ENCODE peak calls at places on chromosomes 11 and 22, in ten cellular contexts. X is sigmoid colon, T is H1, K is HepG2, J is GM12878, B is K562, U is transverse colon, O is upper lobe of left lung, F is SK-N-SH, D is esophagus muscularis mucosa. H is an unnamed sample.

GRCh38 chr22:44816141-44816540 is 63.8 kb downstream of the ARHGAP8 start:
- DNase-seq in X (peak), T (no peak), K (no peak), J (no peak), B (no peak), U (no peak), O (no peak), F (no peak), D (no peak), H (no peak)

GRCh38 chr11:112993808-112994207 is 32.6 kb downstream of the NCAM1 start:
- DNase-seq in X (no peak), T (no peak), K (no peak), J (no peak), B (no peak), U (no peak), O (no peak), F (no peak), D (no peak), H (no peak)

GRCh38 chr11:59574467-59574866 is 41.1 kb downstream of the OSBP start:
- DNase-seq in X (no peak), T (no peak), K (no peak), J (no peak), B (no peak), U (no peak), O (no peak), F (no peak), D (no peak), H (no peak)

GRCh38 chr22:46001426-46002106 is 24.6 kb upstream of the WNT7B start:
- DNase-seq in X (peak), T (no peak), K (no peak), J (no peak), B (no peak), U (no peak), O (no peak), F (no peak), D (no peak), H (no peak)

GRCh38 chr11:1028291-1028540 is 8.3 kb downstream of the MUC6 start:
- DNase-seq in X (no peak), T (no peak), K (no peak), J (no peak), B (no peak), U (no peak), O (no peak), F (no peak), D (no peak), H (no peak)

GRCh38 chr11:87879118-87879517 is 296.1 kb downstream of the RAB38 start:
- DNase-seq in X (no peak), T (no peak), K (no peak), J (no peak), B (no peak), U (no peak), O (no peak), F (no peak), D (no peak), H (no peak)

GRCh38 chr11:64998690-64999431 is 2.1 kb upstream of the BATF2 start:
- DNase-seq in X (no peak), T (no peak), K (peak), J (no peak), B (no peak), U (peak), O (no peak), F (no peak), D (no peak), H (no peak)

GRCh38 chr11:123194308-123195181 is 503 bp downstream of the CLMP start:
- DNase-seq in X (peak), T (no peak), K (no peak), J (no peak), B (no peak), U (no peak), O (peak), F (peak), D (no peak), H (no peak)

GRCh38 chr22:40612291-40612740 is 24.2 kb downstream of the MRTFA start:
- DNase-seq in X (no peak), T (no peak), K (no peak), J (no peak), B (no peak), U (no peak), O (no peak), F (no peak), D (no peak), H (no peak)

GRCh38 chr22:46797355-46797754 is 34.9 kb downstream of the TBC1D22A start:
- DNase-seq in X (peak), T (no peak), K (peak), J (no peak), B (peak), U (no peak), O (no peak), F (no peak), D (no peak), H (no peak)

GRCh38 chr11:9316334-9316733 is 1.9 kb upstream of the TMEM41B start:
- DNase-seq in X (no peak), T (no peak), K (no peak), J (no peak), B (no peak), U (no peak), O (no peak), F (no peak), D (no peak), H (no peak)

GRCh38 chr11:64852804-64853520 is 8.5 kb upstream of the CDC42BPG start:
- DNase-seq in X (no peak), T (no peak), K (no peak), J (no peak), B (no peak), U (no peak), O (no peak), F (no peak), D (no peak), H (no peak)

GRCh38 chr11:24567380-24567779 is 70.5 kb downstream of the LUZP2 start:
- DNase-seq in X (no peak), T (no peak), K (no peak), J (no peak), B (no peak), U (no peak), O (no peak), F (no peak), D (no peak), H (no peak)

GRCh38 chr22:42581762-42582716 is 28.3 kb downstream of the SERHL2 start:
- DNase-seq in X (peak), T (peak), K (peak), J (peak), B (peak), U (peak), O (peak), F (peak), D (peak), H (peak)

GRCh38 chr11:101428918-101429317 is 154.9 kb downstream of the TRPC6 start:
- DNase-seq in X (no peak), T (no peak), K (peak), J (no peak), B (no peak), U (no peak), O (no peak), F (no peak), D (no peak), H (no peak)

GRCh38 chr11:121983901-121984300 is 132.1 kb downstream of the BLID start:
- DNase-seq in X (no peak), T (no peak), K (no peak), J (no peak), B (no peak), U (no peak), O (no peak), F (no peak), D (no peak), H (no peak)

GRCh38 chr11:92941676-92942571 is 27.5 kb upstream of the MTNR1B start:
- DNase-seq in X (no peak), T (no peak), K (peak), J (no peak), B (peak), U (no peak), O (no peak), F (peak), D (no peak), H (no peak)

GRCh38 chr11:30586251-30587144 is at the start of gene MPPED2:
- DNase-seq in X (peak), T (peak), K (no peak), J (no peak), B (peak), U (peak), O (no peak), F (peak), D (no peak), H (no peak)

GRCh38 chr11:111000400-111001090 is 245.0 kb upstream of the POU2AF2 start:
- DNase-seq in X (no peak), T (no peak), K (no peak), J (no peak), B (no peak), U (no peak), O (no peak), F (peak), D (peak), H (no peak)

GRCh38 chr11:116579857-116580727 is 192.7 kb downstream of the BUD13 start:
- DNase-seq in X (no peak), T (peak), K (peak), J (no peak), B (no peak), U (no peak), O (no peak), F (no peak), D (no peak), H (no peak)

GRCh38 chr11:70501026-70501901 is 102.9 kb downstream of the CTTN start:
- DNase-seq in X (peak), T (no peak), K (no peak), J (no peak), B (no peak), U (no peak), O (no peak), F (peak), D (no peak), H (no peak)

GRCh38 chr22:26629988-26630761 is 8.4 kb downstream of the CRYBA4 start:
- DNase-seq in X (no peak), T (no peak), K (no peak), J (no peak), B (peak), U (no peak), O (no peak), F (no peak), D (no peak), H (no peak)

GRCh38 chr11:62108971-62109391 is 14.8 kb upstream of the INCENP start:
- DNase-seq in X (no peak), T (no peak), K (no peak), J (no peak), B (no peak), U (no peak), O (no peak), F (no peak), D (no peak), H (no peak)

GRCh38 chr22:43812890-43813289 is 785 bp upstream of the EFCAB6 start:
- DNase-seq in X (no peak), T (no peak), K (no peak), J (no peak), B (no peak), U (no peak), O (no peak), F (no peak), D (no peak), H (no peak)

GRCh38 chr22:41446057-41446501 is 522 bp downstream of the TOB2 start:
- DNase-seq in X (peak), T (no peak), K (no peak), J (no peak), B (peak), U (peak), O (peak), F (no peak), D (no peak), H (peak)

GRCh38 chr22:43993072-43993760 is 30.9 kb upstream of the PARVB start:
- DNase-seq in X (peak), T (peak), K (peak), J (peak), B (peak), U (peak), O (peak), F (peak), D (no peak), H (peak)

GRCh38 chr11:111521132-111521531 is 6.6 kb downstream of the HOATZ start:
- DNase-seq in X (no peak), T (no peak), K (no peak), J (no peak), B (no peak), U (no peak), O (no peak), F (no peak), D (no peak), H (no peak)

GRCh38 chr11:3227568-3228444 is 4.4 kb downstream of the MRGPRE start:
- DNase-seq in X (no peak), T (no peak), K (no peak), J (no peak), B (no peak), U (no peak), O (no peak), F (peak), D (no peak), H (no peak)

GRCh38 chr11:72229925-72230763 is 5.6 kb downstream of the INPPL1 start:
- DNase-seq in X (no peak), T (no peak), K (no peak), J (no peak), B (no peak), U (no peak), O (peak), F (no peak), D (no peak), H (peak)

GRCh38 chr11:78822931-78823423 is 248.3 kb upstream of the NARS2 start:
- DNase-seq in X (peak), T (no peak), K (no peak), J (no peak), B (peak), U (no peak), O (peak), F (no peak), D (no peak), H (no peak)

GRCh38 chr11:90330632-90331031 is 107.8 kb upstream of the CHORDC1 start:
- DNase-seq in X (no peak), T (no peak), K (no peak), J (no peak), B (no peak), U (no peak), O (no peak), F (no peak), D (no peak), H (no peak)

GRCh38 chr11:112570335-112570734 is 309.7 kb upstream of the PLET1 start:
- DNase-seq in X (no peak), T (no peak), K (no peak), J (no peak), B (no peak), U (no peak), O (no peak), F (peak), D (no peak), H (no peak)

GRCh38 chr11:118200901-118201680 is 23.7 kb downstream of the JAML start:
- DNase-seq in X (no peak), T (no peak), K (no peak), J (no peak), B (no peak), U (no peak), O (no peak), F (no peak), D (no peak), H (no peak)

GRCh38 chr11:108873305-108873704 is 208.4 kb downstream of the DDX10 start:
- DNase-seq in X (no peak), T (no peak), K (no peak), J (no peak), B (no peak), U (no peak), O (no peak), F (no peak), D (no peak), H (no peak)

GRCh38 chr11:68904458-68904847 is 762 bp downstream of the IGHMBP2 start:
- DNase-seq in X (peak), T (no peak), K (no peak), J (no peak), B (peak), U (peak), O (no peak), F (peak), D (no peak), H (no peak)

GRCh38 chr11:19506803-19507466 is 205.7 kb upstream of the NAV2 start:
- DNase-seq in X (no peak), T (no peak), K (no peak), J (no peak), B (no peak), U (no peak), O (no peak), F (no peak), D (no peak), H (no peak)

DNA sequence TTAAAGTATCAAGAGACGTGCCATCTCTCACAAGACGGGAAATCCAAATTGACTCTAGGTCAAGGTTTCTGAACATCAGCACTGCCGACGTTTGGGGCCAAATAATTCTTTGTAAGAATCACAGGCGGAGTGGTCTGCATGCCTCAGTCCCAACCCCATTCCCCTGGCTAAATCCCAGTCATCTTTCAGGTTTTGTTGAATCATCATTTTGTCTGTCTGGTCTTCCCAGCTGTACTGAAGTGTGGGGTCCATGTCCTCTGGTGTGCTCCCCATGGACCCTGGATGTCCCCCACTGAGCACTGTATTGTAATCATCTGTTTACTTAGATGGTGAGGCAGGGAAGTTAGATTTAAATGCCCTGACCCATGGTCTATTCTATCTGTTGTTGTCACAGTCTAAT is 103.6 kb upstream of the GALNT18 start:
- DNase-seq in X (no peak), T (no peak), K (no peak), J (no peak), B (no peak), U (no peak), O (no peak), F (no peak), D (no peak), H (no peak)
- TF ChIP-seq EP300 in X (no peak), T (no peak), K (no peak), J (no peak), B (no peak), U (no peak), O (no peak), F (no peak), D (no peak), H (no peak)

GRCh38 chr22:29326481-29326880 is 11.0 kb upstream of the RASL10A start:
- DNase-seq in X (no peak), T (no peak), K (no peak), J (no peak), B (no peak), U (no peak), O (no peak), F (no peak), D (no peak), H (no peak)

GRCh38 chr22:29328566-29329500 is 13.3 kb upstream of the RASL10A start:
- DNase-seq in X (no peak), T (peak), K (no peak), J (no peak), B (no peak), U (no peak), O (no peak), F (no peak), D (no peak), H (no peak)

GRCh38 chr22:29325785-29326315 is 10.4 kb upstream of the RASL10A start:
- DNase-seq in X (no peak), T (no peak), K (no peak), J (no peak), B (no peak), U (no peak), O (no peak), F (no peak), D (no peak), H (no peak)

GRCh38 chr22:29328055-29328454 is 12.6 kb upstream of the RASL10A start:
- DNase-seq in X (no peak), T (peak), K (no peak), J (no peak), B (no peak), U (no peak), O (no peak), F (no peak), D (no peak), H (no peak)

GRCh38 chr22:29327089-29327764 is 11.7 kb upstream of the RASL10A start:
- DNase-seq in X (no peak), T (no peak), K (no peak), J (no peak), B (no peak), U (no peak), O (no peak), F (no peak), D (no peak), H (no peak)
- H3K4me3 ChIP-seq in X (no peak), T (no peak), K (no peak), J (no peak), B (no peak), U (no peak), O (no peak), F (no peak), D (no peak), H (no peak)

GRCh38 chr11:27471067-27471587 is 1.5 kb downstream of the LGR4 start:
- DNase-seq in X (no peak), T (no peak), K (peak), J (no peak), B (no peak), U (peak), O (no peak), F (no peak), D (no peak), H (no peak)

GRCh38 chr11:27470166-27470565 is 2.4 kb downstream of the LGR4 start:
- DNase-seq in X (no peak), T (no peak), K (no peak), J (no peak), B (no peak), U (no peak), O (no peak), F (no peak), D (no peak), H (no peak)

GRCh38 chr11:27471588-27472397 is 797 bp downstream of the LGR4 start:
- DNase-seq in X (peak), T (peak), K (no peak), J (no peak), B (peak), U (peak), O (peak), F (peak), D (no peak), H (peak)

GRCh38 chr11:27473017-27473406 is 422 bp upstream of the LGR4 start:
- DNase-seq in X (no peak), T (no peak), K (no peak), J (no peak), B (no peak), U (no peak), O (no peak), F (no peak), D (no peak), H (no peak)

DNA sequence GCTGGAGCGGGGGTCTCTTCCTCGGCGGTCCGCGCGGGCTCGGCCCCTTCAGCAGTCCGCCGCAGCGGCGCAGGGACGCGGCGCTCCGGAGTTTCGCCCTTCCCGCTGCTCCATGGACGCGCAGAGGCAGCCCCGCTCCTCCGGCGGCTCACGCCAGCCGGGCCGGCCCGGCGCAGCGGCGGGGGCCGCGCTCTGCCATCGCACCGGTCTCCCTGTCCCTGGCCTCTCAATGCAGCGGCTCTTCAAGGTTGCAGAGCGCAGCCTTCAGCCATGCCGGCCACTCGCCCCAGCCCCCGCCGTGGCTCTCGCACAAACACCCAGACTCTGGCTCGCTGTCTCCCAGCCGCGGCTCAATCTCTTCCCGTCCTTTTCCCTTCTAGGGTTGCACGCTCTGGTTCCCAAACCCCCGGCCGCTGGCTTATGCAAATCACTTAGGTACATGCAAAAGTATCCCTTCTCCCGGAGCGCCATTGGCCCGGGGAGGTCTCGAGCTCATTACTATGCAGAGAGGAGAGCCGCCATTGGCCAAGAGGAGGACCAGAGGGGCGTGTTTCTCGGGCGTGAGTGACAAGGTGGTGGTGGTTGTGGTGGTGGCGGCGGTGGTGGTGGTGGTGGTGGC is at the start of gene LGR4:
- DNase-seq in X (peak), T (peak), K (peak), J (no peak), B (peak), U (peak), O (peak), F (peak), D (peak), H (peak)
- TF ChIP-seq POLR2AphosphoS5 in X (peak), T (peak), K (peak), J (no peak), B (no peak), U (peak), O (peak), F (peak), D (peak), H (peak)

GRCh38 chr11:37450613-37451012 is 852.6 kb upstream of the RAG2 start:
- DNase-seq in X (no peak), T (no peak), K (no peak), J (no peak), B (no peak), U (no peak), O (no peak), F (no peak), D (no peak), H (no peak)

GRCh38 chr11:37451903-37452302 is 853.9 kb upstream of the RAG2 start:
- DNase-seq in X (no peak), T (no peak), K (no peak), J (no peak), B (no peak), U (no peak), O (no peak), F (no peak), D (no peak), H (no peak)

GRCh38 chr11:37449146-37449545 is 851.1 kb upstream of the RAG2 start:
- DNase-seq in X (no peak), T (no peak), K (no peak), J (no peak), B (no peak), U (no peak), O (no peak), F (peak), D (no peak), H (no peak)
- TF ChIP-seq EP300 in X (no peak), T (no peak), K (no peak), J (no peak), B (no peak), U (no peak), O (no peak), F (no peak), D (no peak), H (no peak)

DNA sequence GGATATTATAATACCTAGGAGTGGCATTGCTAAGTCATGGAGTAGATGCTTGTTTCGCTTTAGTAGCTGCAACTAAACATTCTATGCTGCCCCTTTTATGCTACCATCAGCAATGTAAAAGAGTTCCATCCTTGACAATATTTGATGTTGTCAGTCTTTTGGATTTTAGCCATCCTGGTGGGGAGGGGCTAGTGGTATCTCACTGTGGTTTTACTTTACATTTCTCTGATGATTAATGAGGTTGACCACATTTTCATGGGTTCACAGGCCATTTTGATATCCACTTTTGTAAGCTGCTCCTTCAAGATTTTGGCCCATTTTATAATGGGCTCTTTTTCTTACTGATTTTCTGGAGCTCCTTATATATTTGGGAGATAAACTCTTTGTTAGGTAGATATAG is 16.4 kb upstream of the APOBEC3A start:
- DNase-seq in X (no peak), T (no peak), K (no peak), J (no peak), B (no peak), U (no peak), O (no peak), F (no peak), D (no peak), H (no peak)
- H3K4me3 ChIP-seq in X (no peak), T (no peak), K (no peak), J (no peak), B (no peak), U (no peak), O (no peak), F (no peak), D (no peak), H (no peak)